ENCODE peak calls at places on chromosome 18, in seven cellular contexts. E, I, M, Y, G, W and S are unnamed samples.
A peak's percentile ranks its signal among the peaks of the same experiment; 100 is the strongest.

GRCh38 chr18:48937869-48938750 is 12.7 kb downstream of the SMAD7 start:
- DNase-seq in M (no peak), I (no peak), Y (no peak), W (no peak), G (no peak), E (no peak), S (no peak)

GRCh38 chr18:37987901-37988300 is 422.3 kb upstream of the CELF4 start:
- DNase-seq in Y (no peak), W (no peak), M (no peak), E (no peak), I (no peak), G (no peak), S (no peak)

GRCh38 chr18:13011719-13012118 is 20.6 kb downstream of the CEP192 start:
- DNase-seq in I (no peak), E (no peak), G (no peak), W (no peak), Y (no peak), M (no peak), S (no peak)

GRCh38 chr18:26476697-26477096 is 71.7 kb downstream of the KCTD1 start:
- DNase-seq in E (no peak), Y (no peak), W (no peak), I (no peak), M (no peak), G (no peak), S (no peak)

GRCh38 chr18:22452226-22452668 is 34.5 kb upstream of the CTAGE1 start:
- DNase-seq in E (no peak), G (no peak), Y (no peak), I (no peak), W (no peak), M (peak; percentile 83), S (no peak)

GRCh38 chr18:57687970-57688369 is 66.3 kb upstream of the NARS1 start:
- DNase-seq in W (no peak), Y (no peak), E (no peak), G (no peak), I (no peak), M (no peak), S (no peak)

GRCh38 chr18:62596145-62597005 is 73.5 kb downstream of the ZCCHC2 start:
- DNase-seq in E (no peak), M (no peak), Y (peak; percentile 57), I (no peak), W (no peak), G (no peak), S (no peak)

GRCh38 chr18:58682429-58683069 is 11.3 kb downstream of the MALT1 start:
- DNase-seq in Y (no peak), M (peak; percentile 75), G (peak; percentile 43), W (no peak), E (no peak), I (no peak), S (no peak)

GRCh38 chr18:59990121-59990818 is 90.5 kb downstream of the PMAIP1 start:
- DNase-seq in E (no peak), Y (no peak), I (no peak), W (no peak), M (peak; percentile 60), G (no peak), S (no peak)

GRCh38 chr18:55268146-55268545 is 308.9 kb upstream of the CCDC68 start:
- DNase-seq in M (peak; percentile 13), G (no peak), W (no peak), E (no peak), I (no peak), Y (no peak), S (no peak)